ENCODE peak calls at places on chromosomes 12 and 14, in six cellular contexts. J, C, O, H, G and Q are unnamed samples.

GRCh38 chr12:34287986-34288962 is 266.0 kb downstream of the ALG10 start:
- DNase-seq in J (no peak), C (no peak), O (no peak), H (no peak), G (no peak), Q (no peak)

GRCh38 chr14:56664811-56665421 is 85.3 kb downstream of the TMEM260 start:
- DNase-seq in J (no peak), C (no peak), O (no peak), H (no peak), G (no peak), Q (no peak)

GRCh38 chr14:106372870-106373657 is 846.7 kb downstream of the TMEM121 start:
- DNase-seq in J (peak; percentile 89), C (peak; percentile 8), O (peak; percentile 61), H (peak; percentile 48), G (peak; percentile 37), Q (no peak)

GRCh38 chr14:23055621-23056256 is 1.6 kb downstream of the CDH24 start:
- DNase-seq in J (no peak), C (no peak), O (no peak), H (no peak), G (peak; percentile 60), Q (no peak)

GRCh38 chr14:61387076-61387475 is 65.7 kb downstream of the PRKCH start:
- DNase-seq in J (no peak), C (no peak), O (no peak), H (no peak), G (no peak), Q (no peak)

GRCh38 chr12:124923906-124924734 is 9.7 kb upstream of the UBC start:
- DNase-seq in J (no peak), C (no peak), O (no peak), H (no peak), G (no peak), Q (no peak)

GRCh38 chr14:94397279-94397898 is 9.0 kb upstream of the SERPINA1 start:
- DNase-seq in J (no peak), C (no peak), O (no peak), H (no peak), G (no peak), Q (no peak)

GRCh38 chr14:51318777-51319176 is 78.7 kb downstream of the TMX1 start:
- DNase-seq in J (no peak), C (no peak), O (no peak), H (no peak), G (no peak), Q (no peak)

GRCh38 chr12:10252201-10252600 is 39.5 kb downstream of the GABARAPL1 start:
- DNase-seq in J (no peak), C (no peak), O (no peak), H (no peak), G (no peak), Q (no peak)

GRCh38 chr12:111635524-111635923 is 36.4 kb upstream of the ATXN2 start:
- DNase-seq in J (no peak), C (peak; percentile 30), O (no peak), H (no peak), G (no peak), Q (no peak)

GRCh38 chr14:70731447-70732239 is 77.7 kb downstream of the MAP3K9 start:
- DNase-seq in J (no peak), C (no peak), O (no peak), H (no peak), G (no peak), Q (no peak)

GRCh38 chr12:12883369-12884001 is 7.9 kb upstream of the GPRC5A start:
- DNase-seq in J (no peak), C (no peak), O (no peak), H (no peak), G (no peak), Q (no peak)

GRCh38 chr12:19223695-19224094 is 94.2 kb downstream of the PLEKHA5 start:
- DNase-seq in J (no peak), C (no peak), O (no peak), H (no peak), G (no peak), Q (no peak)

GRCh38 chr12:11787921-11788849 is 138.7 kb downstream of the ETV6 start:
- DNase-seq in J (no peak), C (no peak), O (no peak), H (no peak), G (no peak), Q (no peak)

GRCh38 chr14:74954232-74954946 is 1.0 kb downstream of the PGF start:
- DNase-seq in J (no peak), C (no peak), O (no peak), H (no peak), G (peak; percentile 54), Q (no peak)

GRCh38 chr14:61564623-61565091 is 130.7 kb upstream of the HIF1A start:
- DNase-seq in J (no peak), C (no peak), O (no peak), H (no peak), G (no peak), Q (no peak)

GRCh38 chr14:100783630-100784321 is 42.1 kb upstream of the MEG3 start:
- DNase-seq in J (no peak), C (no peak), O (no peak), H (no peak), G (peak; percentile 5), Q (no peak)

GRCh38 chr12:45646851-45647581 is 82.5 kb upstream of the ARID2 start:
- DNase-seq in J (no peak), C (no peak), O (no peak), H (no peak), G (no peak), Q (no peak)

GRCh38 chr12:58886474-58886873 is 33.8 kb downstream of the LRIG3 start:
- DNase-seq in J (no peak), C (no peak), O (no peak), H (no peak), G (no peak), Q (no peak)

GRCh38 chr12:20369164-20370000 is 1.0 kb downstream of the PDE3A start:
- DNase-seq in J (peak; percentile 7), C (peak; percentile 5), O (no peak), H (peak; percentile 59), G (peak; percentile 92), Q (peak; percentile 79)

GRCh38 chr14:76080009-76080408 is 71.7 kb upstream of the GPATCH2L start:
- DNase-seq in J (no peak), C (no peak), O (no peak), H (no peak), G (peak; percentile 54), Q (no peak)

GRCh38 chr14:21498540-21499526 is 12.3 kb downstream of the METTL3 start:
- DNase-seq in J (peak; percentile 9), C (peak; percentile 17), O (peak; percentile 17), H (no peak), G (no peak), Q (no peak)

GRCh38 chr14:59630281-59630963 is 53.8 kb upstream of the CCDC175 start:
- DNase-seq in J (peak; percentile 17), C (no peak), O (no peak), H (no peak), G (no peak), Q (no peak)

GRCh38 chr14:40682131-40682913 is 924.4 kb upstream of the LRFN5 start:
- DNase-seq in J (no peak), C (no peak), O (no peak), H (no peak), G (no peak), Q (no peak)

GRCh38 chr14:34750670-34751069 is 36.3 kb upstream of the CFL2 start:
- DNase-seq in J (no peak), C (no peak), O (no peak), H (no peak), G (no peak), Q (no peak)

GRCh38 chr12:124438415-124439056 is 128.9 kb downstream of the NCOR2 start:
- DNase-seq in J (no peak), C (no peak), O (no peak), H (no peak), G (no peak), Q (no peak)

GRCh38 chr14:101070540-101071492 is 167.3 kb upstream of the RTL1 start:
- DNase-seq in J (no peak), C (no peak), O (no peak), H (peak; percentile 31), G (no peak), Q (peak; percentile 40)

GRCh38 chr14:24430143-24430681 is 458 bp downstream of the KHNYN start:
- DNase-seq in J (peak; percentile 77), C (peak; percentile 62), O (peak; percentile 48), H (no peak), G (peak; percentile 93), Q (no peak)

GRCh38 chr12:131988054-131988796 is 38.5 kb downstream of the EP400 start:
- DNase-seq in J (no peak), C (no peak), O (no peak), H (peak; percentile 17), G (no peak), Q (no peak)

GRCh38 chr14:82180057-82180620 is 646.5 kb upstream of the SEL1L start:
- DNase-seq in J (no peak), C (no peak), O (no peak), H (no peak), G (no peak), Q (no peak)

GRCh38 chr14:90624732-90625444 is 191.3 kb downstream of the TTC7B start:
- DNase-seq in J (no peak), C (no peak), O (no peak), H (no peak), G (no peak), Q (no peak)

GRCh38 chr14:52360831-52361230 is 46.7 kb downstream of the PTGER2 start:
- DNase-seq in J (no peak), C (no peak), O (no peak), H (no peak), G (peak; percentile 32), Q (no peak)

GRCh38 chr12:93526786-93527428 is 45.6 kb upstream of the SOCS2 start:
- DNase-seq in J (no peak), C (no peak), O (no peak), H (no peak), G (no peak), Q (no peak)

GRCh38 chr14:105528197-105528858 is 1.9 kb downstream of the TMEM121 start:
- DNase-seq in J (peak; percentile 88), C (peak; percentile 26), O (peak; percentile 66), H (peak; percentile 79), G (peak; percentile 85), Q (peak; percentile 88)

GRCh38 chr12:111581434-111582132 is 17.5 kb downstream of the ATXN2 start:
- DNase-seq in J (no peak), C (no peak), O (no peak), H (no peak), G (no peak), Q (no peak)

GRCh38 chr12:52175411-52176350 is 16.1 kb downstream of the KRT80 start:
- DNase-seq in J (no peak), C (no peak), O (no peak), H (peak; percentile 81), G (no peak), Q (no peak)

GRCh38 chr14:29030970-29031369 is 264.4 kb downstream of the FOXG1 start:
- DNase-seq in J (no peak), C (no peak), O (no peak), H (no peak), G (no peak), Q (no peak)

GRCh38 chr12:22018860-22019259 is 27.2 kb upstream of the CMAS start:
- DNase-seq in J (no peak), C (no peak), O (no peak), H (no peak), G (no peak), Q (no peak)